ENCODE peak calls at places on chromosome 17, in four cellular contexts. One of them, this sample, is unnamed.

GRCh38 chr17:62601438-62601837 is 26.0 kb upstream of the MRC2 start:
- DNase-seq in MM.1S: no peak
- DNase-seq in hepatocyte: no peak
- DNase-seq in GM23338: no peak
- DNase-seq in this sample: no peak

GRCh38 chr17:15947976-15948752 is 3.2 kb downstream of the ADORA2B start:
- DNase-seq in hepatocyte: no peak
- DNase-seq in GM23338: no peak
- DNase-seq in MM.1S: no peak
- DNase-seq in this sample: no peak

GRCh38 chr17:41545829-41546410 is 17.8 kb upstream of the KRT19 start:
- DNase-seq in MM.1S: no peak
- DNase-seq in hepatocyte: no peak
- DNase-seq in GM23338: no peak
- DNase-seq in this sample: no peak

GRCh38 chr17:7304179-7304578 is 3.2 kb upstream of the EIF5A start:
- DNase-seq in hepatocyte: no peak
- DNase-seq in MM.1S: no peak
- DNase-seq in GM23338: no peak
- DNase-seq in this sample: no peak

GRCh38 chr17:76549215-76549518 is 9.3 kb downstream of the PRCD start:
- DNase-seq in hepatocyte: no peak
- DNase-seq in MM.1S: no peak
- DNase-seq in GM23338: no peak
- DNase-seq in this sample: no peak

GRCh38 chr17:65749479-65749878 is 188.0 kb upstream of the AXIN2 start:
- DNase-seq in hepatocyte: no peak
- DNase-seq in GM23338: no peak
- DNase-seq in MM.1S: no peak
- DNase-seq in this sample: no peak

GRCh38 chr17:70168044-70168978 is 1.0 kb upstream of the KCNJ2 start:
- DNase-seq in GM23338: peak; percentile 84
- DNase-seq in hepatocyte: peak; percentile 81
- DNase-seq in MM.1S: peak; percentile 39
- DNase-seq in this sample: peak; percentile 77

GRCh38 chr17:19368119-19368660 is 5.7 kb upstream of the B9D1 start:
- DNase-seq in MM.1S: no peak
- DNase-seq in hepatocyte: no peak
- DNase-seq in GM23338: no peak
- DNase-seq in this sample: no peak

GRCh38 chr17:82160081-82160480 is 52.6 kb downstream of the CCDC57 start:
- DNase-seq in MM.1S: no peak
- DNase-seq in hepatocyte: no peak
- DNase-seq in GM23338: no peak
- DNase-seq in this sample: no peak

GRCh38 chr17:29621751-29622194 is 939 bp downstream of the CORO6 start:
- DNase-seq in GM23338: no peak
- DNase-seq in hepatocyte: no peak
- DNase-seq in MM.1S: no peak
- DNase-seq in this sample: no peak

GRCh38 chr17:72287586-72287985 is 166.8 kb downstream of the SOX9 start:
- DNase-seq in hepatocyte: no peak
- DNase-seq in MM.1S: no peak
- DNase-seq in GM23338: no peak
- DNase-seq in this sample: no peak

GRCh38 chr17:12395733-12396354 is 269.8 kb upstream of the MYOCD start:
- DNase-seq in hepatocyte: peak; percentile 47
- DNase-seq in MM.1S: no peak
- DNase-seq in GM23338: peak; percentile 78
- DNase-seq in this sample: peak; percentile 67

GRCh38 chr17:352421-353212 is at the start of gene RPH3AL:
- DNase-seq in MM.1S: no peak
- DNase-seq in hepatocyte: peak; percentile 87
- DNase-seq in GM23338: peak; percentile 51
- DNase-seq in this sample: no peak

GRCh38 chr17:45291170-45291805 is 25.5 kb downstream of the MAP3K14 start:
- DNase-seq in GM23338: no peak
- DNase-seq in hepatocyte: no peak
- DNase-seq in MM.1S: no peak
- DNase-seq in this sample: peak; percentile 90

GRCh38 chr17:14670861-14671260 is 370.0 kb downstream of the HS3ST3B1 start:
- DNase-seq in hepatocyte: no peak
- DNase-seq in MM.1S: no peak
- DNase-seq in GM23338: no peak
- DNase-seq in this sample: no peak

GRCh38 chr17:15398291-15398690 is 56.9 kb upstream of the TEKT3 start:
- DNase-seq in hepatocyte: no peak
- DNase-seq in MM.1S: no peak
- DNase-seq in GM23338: no peak
- DNase-seq in this sample: no peak

GRCh38 chr17:83079766-83080616 is 582 bp downstream of the METRNL start:
- DNase-seq in GM23338: no peak
- DNase-seq in hepatocyte: peak; percentile 60
- DNase-seq in MM.1S: no peak
- DNase-seq in this sample: no peak

GRCh38 chr17:41167561-41167960 is 460 bp downstream of the KRTAP4-3 start:
- DNase-seq in MM.1S: no peak
- DNase-seq in hepatocyte: no peak
- DNase-seq in GM23338: no peak
- DNase-seq in this sample: no peak

GRCh38 chr17:42846594-42847280 is 2.4 kb downstream of the AOC2 start:
- DNase-seq in MM.1S: no peak
- DNase-seq in hepatocyte: peak; percentile 33
- DNase-seq in GM23338: no peak
- DNase-seq in this sample: no peak

GRCh38 chr17:79933863-79934652 is 94.8 kb upstream of the CBX4 start:
- DNase-seq in hepatocyte: no peak
- DNase-seq in GM23338: no peak
- DNase-seq in MM.1S: no peak
- DNase-seq in this sample: peak; percentile 71

GRCh38 chr17:17555906-17556305 is 35.6 kb downstream of the PEMT start:
- DNase-seq in MM.1S: no peak
- DNase-seq in hepatocyte: no peak
- DNase-seq in GM23338: no peak
- DNase-seq in this sample: no peak

GRCh38 chr17:13835151-13835550 is 233.4 kb upstream of the HS3ST3A1 start:
- DNase-seq in MM.1S: no peak
- DNase-seq in GM23338: no peak
- DNase-seq in hepatocyte: no peak
- DNase-seq in this sample: peak; percentile 16

GRCh38 chr17:76033139-76033538 is 6.0 kb upstream of the EVPL start:
- DNase-seq in MM.1S: no peak
- DNase-seq in hepatocyte: no peak
- DNase-seq in GM23338: no peak
- DNase-seq in this sample: no peak

GRCh38 chr17:38721802-38722201 is 8.3 kb upstream of the CISD3 start:
- DNase-seq in GM23338: no peak
- DNase-seq in MM.1S: no peak
- DNase-seq in hepatocyte: no peak
- DNase-seq in this sample: no peak

GRCh38 chr17:7912927-7913524 is 3.1 kb downstream of the RNF227 start:
- DNase-seq in hepatocyte: peak; percentile 80
- DNase-seq in GM23338: peak; percentile 84
- DNase-seq in MM.1S: peak; percentile 83
- DNase-seq in this sample: peak; percentile 94

GRCh38 chr17:74332763-74333220 is 6.8 kb downstream of the KIF19 start:
- DNase-seq in MM.1S: no peak
- DNase-seq in GM23338: no peak
- DNase-seq in hepatocyte: peak; percentile 48
- DNase-seq in this sample: no peak

GRCh38 chr17:17075037-17075755 is 32.9 kb downstream of the MPRIP start:
- DNase-seq in GM23338: no peak
- DNase-seq in hepatocyte: peak; percentile 44
- DNase-seq in MM.1S: no peak
- DNase-seq in this sample: no peak

GRCh38 chr17:31559647-31560501 is 168.4 kb downstream of the RAB11FIP4 start:
- DNase-seq in GM23338: peak; percentile 49
- DNase-seq in hepatocyte: peak; percentile 58
- DNase-seq in MM.1S: no peak
- DNase-seq in this sample: no peak

GRCh38 chr17:28646039-28646754 is 1.2 kb upstream of the BLTP2 start:
- DNase-seq in GM23338: no peak
- DNase-seq in hepatocyte: peak; percentile 35
- DNase-seq in MM.1S: no peak
- DNase-seq in this sample: no peak

GRCh38 chr17:60695960-60696359 is 18.3 kb downstream of the BCAS3 start:
- DNase-seq in hepatocyte: no peak
- DNase-seq in GM23338: no peak
- DNase-seq in MM.1S: no peak
- DNase-seq in this sample: no peak

GRCh38 chr17:77516902-77517301 is 376.1 kb downstream of the SEC14L1 start:
- DNase-seq in MM.1S: no peak
- DNase-seq in GM23338: no peak
- DNase-seq in hepatocyte: no peak
- DNase-seq in this sample: no peak

GRCh38 chr17:45221081-45221996 is at the start of gene FMNL1:
- DNase-seq in MM.1S: peak; percentile 81
- DNase-seq in hepatocyte: no peak
- DNase-seq in GM23338: peak; percentile 80
- DNase-seq in this sample: no peak

GRCh38 chr17:19867094-19867653 is 562 bp downstream of the ULK2 start:
- DNase-seq in hepatocyte: peak; percentile 84
- DNase-seq in MM.1S: peak; percentile 61
- DNase-seq in GM23338: peak; percentile 85
- DNase-seq in this sample: no peak

GRCh38 chr17:62974788-62975586 is 9.0 kb downstream of the TANC2 start:
- DNase-seq in GM23338: no peak
- DNase-seq in hepatocyte: no peak
- DNase-seq in MM.1S: no peak
- DNase-seq in this sample: no peak

GRCh38 chr17:76137026-76137350 is 4.1 kb downstream of the FOXJ1 start:
- DNase-seq in hepatocyte: no peak
- DNase-seq in GM23338: no peak
- DNase-seq in MM.1S: no peak
- DNase-seq in this sample: no peak

GRCh38 chr17:35988164-35988563 is 1.6 kb upstream of the CCL14 start:
- DNase-seq in hepatocyte: no peak
- DNase-seq in GM23338: no peak
- DNase-seq in MM.1S: no peak
- DNase-seq in this sample: no peak

GRCh38 chr17:38567350-38567749 is 38.4 kb downstream of the SRCIN1 start:
- DNase-seq in GM23338: no peak
- DNase-seq in MM.1S: no peak
- DNase-seq in hepatocyte: no peak
- DNase-seq in this sample: no peak

GRCh38 chr17:71760062-71760720 is 360.6 kb upstream of the SOX9 start:
- DNase-seq in GM23338: no peak
- DNase-seq in hepatocyte: no peak
- DNase-seq in MM.1S: no peak
- DNase-seq in this sample: no peak

GRCh38 chr17:49747632-49748031 is 16.3 kb downstream of the FAM117A start:
- DNase-seq in MM.1S: no peak
- DNase-seq in hepatocyte: no peak
- DNase-seq in GM23338: no peak
- DNase-seq in this sample: no peak
- H3K4me3 ChIP-seq in MM.1S: peak overlapping the region; percentile 72
- H3K4me3 ChIP-seq in hepatocyte: no peak overlapping the region
- H3K4me3 ChIP-seq in GM23338: no peak overlapping the region
- H3K4me3 ChIP-seq in this sample: no peak overlapping the region

GRCh38 chr17:6072157-6072556 is 2.0 kb downstream of the WSCD1 start:
- DNase-seq in GM23338: no peak
- DNase-seq in hepatocyte: no peak
- DNase-seq in MM.1S: no peak
- DNase-seq in this sample: no peak
- H3K4me2 ChIP-seq in GM23338: peak overlapping the region; percentile 95
- H3K4me2 ChIP-seq in hepatocyte: no peak overlapping the region
- H3K4me2 ChIP-seq in MM.1S: no peak overlapping the region
- H3K4me2 ChIP-seq in this sample: no peak overlapping the region

GRCh38 chr17:2034806-2035548 is 5.0 kb downstream of the DPH1 start:
- DNase-seq in hepatocyte: no peak
- DNase-seq in MM.1S: no peak
- DNase-seq in GM23338: no peak
- DNase-seq in this sample: peak; percentile 92
- H3K9me2 ChIP-seq in hepatocyte: no peaks in the 10 kb centered on the region
- H3K9me2 ChIP-seq in MM.1S: no peaks in the 10 kb centered on the region
- H3K9me2 ChIP-seq in GM23338: no peaks in the 10 kb centered on the region
- H3K9me2 ChIP-seq in this sample: no peaks in the 10 kb centered on the region

DNA sequence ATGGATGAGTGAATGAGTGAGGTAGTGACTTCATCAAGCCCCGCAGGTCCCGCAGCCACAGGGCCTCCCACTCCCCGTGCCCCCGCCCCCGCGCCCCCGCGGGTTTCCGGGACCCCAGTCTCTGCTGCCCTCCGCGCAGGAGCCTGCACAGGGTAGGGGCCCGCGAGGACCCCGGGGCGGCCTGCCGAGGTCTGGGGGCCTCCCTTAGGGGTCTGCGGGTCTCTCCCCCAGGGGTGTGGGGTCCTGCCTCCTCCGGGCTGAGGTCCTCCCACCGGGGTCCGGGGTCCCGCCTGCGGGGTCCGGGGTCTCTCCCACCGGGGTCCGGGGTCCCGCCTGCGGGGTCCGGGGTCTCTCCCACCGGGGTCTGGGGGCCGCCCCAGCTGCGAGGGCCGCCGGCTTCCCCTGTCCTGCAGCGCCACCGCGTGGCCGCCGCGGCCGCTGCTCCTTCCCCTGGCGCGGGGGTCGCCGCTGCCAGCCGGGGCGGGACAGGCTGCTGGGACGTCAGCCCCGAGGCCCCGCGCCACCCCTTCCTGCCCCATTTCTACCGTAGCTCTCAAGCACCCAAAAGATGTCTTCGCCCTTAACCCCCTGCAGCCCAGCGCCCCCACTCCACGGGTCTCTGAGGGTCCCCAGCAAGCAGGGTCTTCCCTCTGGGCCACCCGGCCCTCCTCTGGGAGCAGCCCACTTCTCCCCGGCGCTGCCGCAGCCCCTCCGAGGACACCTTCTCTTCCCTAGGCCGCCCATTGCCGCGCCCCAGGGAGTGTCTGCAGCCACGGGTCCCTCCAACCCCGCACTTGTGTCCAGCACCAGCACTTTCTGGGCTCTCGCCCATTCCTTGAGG is 10.4 kb upstream of the CHMP6 start:
- DNase-seq in GM23338: peak; percentile 68
- DNase-seq in hepatocyte: peak; percentile 58
- DNase-seq in MM.1S: no peak
- DNase-seq in this sample: peak; percentile 64
- H3K4me3 ChIP-seq in GM23338: peak overlapping the region; percentile 62
- H3K4me3 ChIP-seq in hepatocyte: no peak overlapping the region
- H3K4me3 ChIP-seq in MM.1S: peak overlapping the region; percentile 25
- H3K4me3 ChIP-seq in this sample: no peak overlapping the region

GRCh38 chr17:57925361-57925990 is 29.7 kb downstream of the CUEDC1 start:
- DNase-seq in hepatocyte: no peak
- DNase-seq in GM23338: no peak
- DNase-seq in MM.1S: no peak
- DNase-seq in this sample: peak; percentile 85
- H3K4me2 ChIP-seq in hepatocyte: no peak overlapping the region
- H3K4me2 ChIP-seq in GM23338: no peak overlapping the region
- H3K4me2 ChIP-seq in MM.1S: no peak overlapping the region
- H3K4me2 ChIP-seq in this sample: peak overlapping the region; percentile 68

GRCh38 chr17:67608691-67609090 is 109.0 kb upstream of the NOL11 start:
- DNase-seq in MM.1S: no peak
- DNase-seq in GM23338: no peak
- DNase-seq in hepatocyte: no peak
- DNase-seq in this sample: no peak
- H3K9me2 ChIP-seq in MM.1S: no peaks in the 10 kb centered on the region
- H3K9me2 ChIP-seq in GM23338: peaks cover 4% of the 10 kb centered on the region
- H3K9me2 ChIP-seq in hepatocyte: no peaks in the 10 kb centered on the region
- H3K9me2 ChIP-seq in this sample: no peaks in the 10 kb centered on the region

This sample was measured in Karpas-422.